ENCODE peak calls at places on chromosomes 13 and 19, in five cellular contexts. J is SJSA1, N is D341Med, K is Right ventricle myocardium superior, G is fibroblast of lung. M is an unnamed sample.
A peak's percentile ranks its signal among the peaks of the same experiment; 100 is the strongest.

GRCh38 chr19:14054721-14055120 is 7.2 kb downstream of the PALM3 start:
- DNase-seq in J (no peak), N (no peak), K (no peak), G (no peak), M (no peak)

GRCh38 chr13:107824636-107825035 is 390.7 kb downstream of the LIG4 start:
- DNase-seq in J (no peak), N (no peak), K (no peak), G (no peak), M (no peak)

GRCh38 chr13:110444226-110444653 is 117.3 kb downstream of the RAB20 start:
- DNase-seq in J (peak; percentile 79), N (no peak), K (no peak), G (peak; percentile 49), M (no peak)

GRCh38 chr13:51152713-51153112 is 41.6 kb upstream of the C13orf42 start:
- DNase-seq in J (no peak), N (no peak), K (no peak), G (no peak), M (no peak)

GRCh38 chr13:45662122-45662521 is 40.0 kb upstream of the CBY2 start:
- DNase-seq in J (no peak), N (no peak), K (no peak), G (no peak), M (no peak)

GRCh38 chr13:109610517-109610916 is 175.9 kb downstream of the IRS2 start:
- DNase-seq in J (peak; percentile 85), N (no peak), K (peak; percentile 70), G (peak; percentile 7), M (no peak)

GRCh38 chr19:31676271-31677004 is 327.2 kb upstream of the TSHZ3 start:
- DNase-seq in J (no peak), N (no peak), K (no peak), G (peak; percentile 4), M (no peak)

GRCh38 chr19:16589917-16590316 is 17.7 kb upstream of the SLC35E1 start:
- DNase-seq in J (no peak), N (peak; percentile 54), K (no peak), G (no peak), M (no peak)